ENCODE peak calls at places on chromosomes 16 and 17, in four cellular contexts. A is WTC11, W is SK-N-SH, F is H1. U is an unnamed sample.

GRCh38 chr17:58710948-58711552 is 18.6 kb downstream of the RAD51C start:
- DNase-seq in A (peak), W (peak), F (no peak), U (peak)

GRCh38 chr17:67221062-67221998 is 23.7 kb downstream of the HELZ start:
- DNase-seq in A (no peak), W (peak), F (no peak), U (peak)

GRCh38 chr16:19885456-19886060 is 910 bp upstream of the GPRC5B start:
- DNase-seq in A (no peak), W (no peak), F (no peak), U (no peak)

GRCh38 chr17:57607553-57608120 is 137.5 kb downstream of the CCDC182 start:
- DNase-seq in A (no peak), W (no peak), F (no peak), U (no peak)

GRCh38 chr16:23365602-23366240 is 63.6 kb downstream of the SCNN1B start:
- DNase-seq in A (no peak), W (no peak), F (no peak), U (no peak)

GRCh38 chr16:4803479-4804243 is 1.2 kb upstream of the ROGDI start:
- DNase-seq in A (no peak), W (no peak), F (no peak), U (no peak)

GRCh38 chr17:848402-848801 is 66.2 kb downstream of the MRM3 start:
- DNase-seq in A (no peak), W (no peak), F (no peak), U (no peak)

GRCh38 chr16:89334988-89335802 is 117.7 kb downstream of the ZNF778 start:
- DNase-seq in A (no peak), W (no peak), F (no peak), U (no peak)

GRCh38 chr16:88298166-88298881 is 84.4 kb upstream of the ZNF469 start:
- DNase-seq in A (no peak), W (no peak), F (no peak), U (no peak)

GRCh38 chr17:7133424-7133823 is 18.8 kb upstream of the ASGR2 start:
- DNase-seq in A (peak), W (peak), F (no peak), U (peak)

GRCh38 chr16:84096447-84097005 is 20.2 kb downstream of the MBTPS1 start:
- DNase-seq in A (no peak), W (no peak), F (no peak), U (no peak)

GRCh38 chr17:27810211-27810901 is 10.0 kb upstream of the NOS2 start:
- DNase-seq in A (no peak), W (no peak), F (no peak), U (no peak)

GRCh38 chr16:2278956-2279800 is 11.3 kb upstream of the RNPS1 start:
- DNase-seq in A (no peak), W (no peak), F (no peak), U (no peak)

GRCh38 chr17:27385626-27386025 is 70.6 kb upstream of the KSR1 start:
- DNase-seq in A (no peak), W (no peak), F (no peak), U (no peak)

GRCh38 chr17:30263552-30264333 is 28.0 kb downstream of the BLMH start:
- DNase-seq in A (no peak), W (no peak), F (no peak), U (no peak)

GRCh38 chr16:12027091-12027490 is 50.6 kb downstream of the SNX29 start:
- DNase-seq in A (no peak), W (peak), F (peak), U (no peak)

GRCh38 chr17:6495450-6496115 is 51.3 kb downstream of the PIMREG start:
- DNase-seq in A (no peak), W (no peak), F (no peak), U (no peak)

GRCh38 chr16:65936096-65936495 is 430.4 kb upstream of the CDH5 start:
- DNase-seq in A (no peak), W (no peak), F (no peak), U (no peak)

GRCh38 chr16:85055503-85056210 is 28.1 kb downstream of the KIAA0513 start:
- DNase-seq in A (no peak), W (peak), F (no peak), U (peak)

GRCh38 chr16:63323055-63323454 is 1286.8 kb upstream of the CDH8 start:
- DNase-seq in A (no peak), W (no peak), F (no peak), U (no peak)

GRCh38 chr17:10170233-10170632 is 28.2 kb downstream of the GAS7 start:
- DNase-seq in A (no peak), W (no peak), F (no peak), U (no peak)

GRCh38 chr16:60142991-60143705 is 1409.0 kb upstream of the GOT2 start:
- DNase-seq in A (no peak), W (no peak), F (no peak), U (no peak)

GRCh38 chr16:57304169-57305061 is 19.9 kb upstream of the PLLP start:
- DNase-seq in A (no peak), W (no peak), F (no peak), U (no peak)

GRCh38 chr16:87780385-87780989 is 14.7 kb upstream of the KLHDC4 start:
- DNase-seq in A (no peak), W (no peak), F (no peak), U (peak)

GRCh38 chr16:49700222-49700927 is 155.5 kb downstream of the ZNF423 start:
- DNase-seq in A (no peak), W (peak), F (no peak), U (no peak)

GRCh38 chr16:66414891-66415290 is 12.2 kb upstream of the BEAN1 start:
- DNase-seq in A (no peak), W (no peak), F (no peak), U (no peak)

GRCh38 chr17:67477687-67478086 is 100.6 kb downstream of the PITPNC1 start:
- DNase-seq in A (no peak), W (no peak), F (no peak), U (no peak)

GRCh38 chr17:58699771-58700170 is 7.4 kb downstream of the RAD51C start:
- DNase-seq in A (no peak), W (no peak), F (no peak), U (no peak)

GRCh38 chr17:82939213-82940030 is 99.6 kb upstream of the ZNF750 start:
- DNase-seq in A (peak), W (no peak), F (no peak), U (no peak)

GRCh38 chr17:82936768-82937171 is 96.9 kb upstream of the ZNF750 start:
- DNase-seq in A (peak), W (no peak), F (no peak), U (no peak)

GRCh38 chr17:82940226-82941020 is 100.6 kb upstream of the ZNF750 start:
- DNase-seq in A (peak), W (no peak), F (no peak), U (no peak)

GRCh38 chr17:82937411-82938371 is 97.9 kb upstream of the ZNF750 start:
- DNase-seq in A (peak), W (no peak), F (no peak), U (no peak)

GRCh38 chr17:82938486-82939212 is 98.8 kb upstream of the ZNF750 start:
- DNase-seq in A (peak), W (no peak), F (no peak), U (no peak)
- TF ChIP-seq TEAD4 in A (no peak), W (no peak), F (no peak), U (no peak)

GRCh38 chr17:2122641-2123302 is 67.9 kb downstream of the HIC1 start:
- DNase-seq in A (peak), W (peak), F (no peak), U (no peak)
- TF ChIP-seq TEAD4 in A (no peak), W (no peak), F (no peak), U (no peak)

GRCh38 chr17:74920306-74920620 is 2.8 kb downstream of the USH1G start:
- DNase-seq in A (no peak), W (no peak), F (no peak), U (no peak)

GRCh38 chr17:74918906-74919305 is 4.1 kb downstream of the USH1G start:
- DNase-seq in A (no peak), W (no peak), F (no peak), U (no peak)

GRCh38 chr17:74920679-74921044 is 2.4 kb downstream of the USH1G start:
- DNase-seq in A (no peak), W (no peak), F (no peak), U (peak)

GRCh38 chr17:74921045-74921681 is 1.9 kb downstream of the USH1G start:
- DNase-seq in A (no peak), W (no peak), F (no peak), U (no peak)

DNA sequence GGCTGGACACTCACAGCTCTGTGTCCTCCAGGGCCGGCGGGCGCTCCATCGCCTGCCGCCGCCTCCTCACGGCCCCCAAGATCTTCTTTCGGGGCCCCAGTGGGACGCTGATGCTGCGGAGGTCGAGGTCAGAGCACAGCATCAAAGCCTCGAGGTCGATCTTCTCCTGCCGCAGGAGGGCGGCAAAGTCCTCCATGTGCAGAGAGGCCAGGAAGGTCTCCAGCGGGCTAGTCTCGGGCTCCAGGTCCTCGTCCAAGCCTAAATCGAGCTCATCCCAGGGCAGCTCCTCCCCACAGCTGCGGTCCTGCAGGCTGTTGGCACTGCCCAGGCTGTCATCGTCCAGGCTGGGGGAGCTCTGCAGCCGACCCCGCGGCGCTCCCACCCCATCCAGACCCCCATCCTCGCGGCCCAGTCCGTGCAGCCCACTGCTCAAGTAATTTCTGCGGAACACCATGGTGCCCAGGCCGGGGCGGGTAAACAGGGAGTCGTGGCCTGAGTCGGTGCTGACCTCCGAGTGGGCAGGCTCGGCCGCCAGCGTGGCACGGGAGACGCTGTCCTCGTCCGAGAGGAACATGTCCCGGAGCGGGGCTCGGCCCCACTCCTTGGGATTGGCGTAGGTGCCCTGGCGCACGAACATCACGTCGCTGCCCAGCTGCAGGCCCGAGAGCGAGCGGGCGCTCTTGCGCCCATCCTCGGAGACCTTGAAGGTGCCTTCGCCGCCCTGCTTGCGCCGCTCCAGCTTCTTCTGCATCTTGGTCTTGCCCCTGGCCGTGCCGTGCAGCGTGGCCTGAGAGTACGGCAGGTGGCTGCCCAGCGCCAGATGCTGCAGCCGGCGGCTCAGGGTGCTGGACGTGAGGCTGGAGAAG is 3.4 kb downstream of the USH1G start:
- DNase-seq in A (peak), W (no peak), F (peak), U (peak)
- TF ChIP-seq TEAD4 in A (no peak), W (no peak), F (no peak), U (no peak)

DNA sequence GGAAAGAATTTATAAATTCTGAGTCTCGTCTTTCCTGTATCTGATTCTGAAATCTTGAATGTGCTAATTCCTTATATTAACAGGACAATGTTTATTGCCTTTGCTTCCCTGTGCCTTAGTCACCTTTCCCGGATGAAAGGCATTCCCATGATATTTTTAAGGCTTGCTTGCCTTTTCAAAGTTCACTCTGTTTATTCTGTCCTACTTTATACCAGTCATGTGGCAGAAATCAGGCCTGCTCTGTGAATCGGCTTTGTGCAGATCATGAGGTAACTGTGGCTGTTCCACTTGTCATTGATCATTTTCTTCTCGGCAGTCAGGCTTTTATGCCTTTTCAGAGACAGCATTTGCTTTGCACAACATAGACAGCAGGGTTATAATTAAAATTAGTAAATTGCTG is 28.8 kb upstream of the ABCC11 start:
- DNase-seq in A (no peak), W (no peak), F (no peak), U (no peak)
- TF ChIP-seq TEAD4 in A (no peak), W (no peak), F (no peak), U (no peak)

DNA sequence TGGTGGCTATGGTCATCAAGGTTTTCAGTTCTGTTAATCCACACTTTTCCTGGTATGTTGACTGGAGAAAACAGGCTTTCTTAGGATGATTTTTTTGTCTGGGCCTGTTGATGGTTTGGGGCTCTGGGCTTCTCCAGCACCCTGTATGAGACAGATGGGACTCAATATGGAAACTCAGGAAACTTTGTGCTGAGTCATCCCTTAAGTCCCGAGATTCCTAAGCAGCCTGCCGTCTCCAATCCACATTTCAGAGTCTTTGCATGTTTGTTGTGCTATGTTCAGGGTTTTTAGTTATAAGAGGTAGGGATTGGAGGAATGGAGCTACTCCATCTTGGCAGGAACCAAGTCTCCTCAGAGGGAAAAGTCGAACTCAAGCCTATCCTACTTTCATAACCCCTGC is 253.3 kb upstream of the FOXF1 start:
- DNase-seq in A (no peak), W (no peak), F (no peak), U (no peak)
- TF ChIP-seq TEAD4 in A (no peak), W (no peak), F (no peak), U (no peak)